ENCODE peak calls at places on chromosome 22, in four cellular contexts. G is stomach, A is suprapubic skin, V is breast epithelium. R is an unnamed sample.

GRCh38 chr22:20583471-20583922 is 76.1 kb downstream of the MED15 start:
- DNase-seq in G (no peak), A (no peak), V (no peak), R (no peak)

GRCh38 chr22:19405133-19405532 is 26.4 kb downstream of the HIRA start:
- DNase-seq in G (no peak), A (no peak), V (no peak), R (no peak)

GRCh38 chr22:26901228-26901816 is 243.9 kb downstream of the MIAT start:
- DNase-seq in G (no peak), A (no peak), V (no peak), R (no peak)

GRCh38 chr22:32618461-32619140 is 144.0 kb downstream of the FBXO7 start:
- DNase-seq in G (no peak), A (no peak), V (peak; percentile 48), R (peak; percentile 37)

GRCh38 chr22:18965526-18966421 is 29.7 kb upstream of the PRODH start:
- DNase-seq in G (no peak), A (no peak), V (no peak), R (no peak)

GRCh38 chr22:38436629-38437395 is 18.2 kb downstream of the KCNJ4 start:
- DNase-seq in G (no peak), A (no peak), V (no peak), R (no peak)

GRCh38 chr22:50683086-50683993 is 10.7 kb downstream of the SHANK3 start:
- DNase-seq in G (peak; percentile 16), A (no peak), V (no peak), R (no peak)

GRCh38 chr22:20981787-20982562 is at the start of gene LZTR1:
- DNase-seq in G (peak; percentile 83), A (peak; percentile 83), V (peak; percentile 60), R (peak; percentile 86)

GRCh38 chr22:49826603-49827306 is 918 bp downstream of the BRD1 start:
- DNase-seq in G (peak; percentile 66), A (no peak), V (peak; percentile 52), R (peak; percentile 47)

GRCh38 chr22:33971561-33971961 is 51.3 kb upstream of the LARGE1 start:
- DNase-seq in G (no peak), A (no peak), V (peak; percentile 66), R (no peak)

GRCh38 chr22:42994917-42995562 is 19.9 kb downstream of the PACSIN2 start:
- DNase-seq in G (peak; percentile 79), A (peak; percentile 71), V (peak; percentile 83), R (peak; percentile 75)

GRCh38 chr22:49964493-49965290 is 4.1 kb downstream of the PIM3 start:
- DNase-seq in G (peak; percentile 28), A (peak; percentile 71), V (peak; percentile 23), R (peak; percentile 17)

GRCh38 chr22:46031066-46031465 is 54.1 kb upstream of the WNT7B start:
- DNase-seq in G (no peak), A (peak; percentile 59), V (no peak), R (no peak)

GRCh38 chr22:32836286-32836859 is 34.9 kb downstream of the TIMP3 start:
- DNase-seq in G (no peak), A (no peak), V (no peak), R (no peak)

GRCh38 chr22:17562906-17563870 is at the start of gene SLC25A18:
- DNase-seq in G (no peak), A (no peak), V (no peak), R (peak; percentile 21)

GRCh38 chr22:26457661-26458272 is 25.8 kb downstream of the HPS4 start:
- DNase-seq in G (no peak), A (no peak), V (no peak), R (no peak)

GRCh38 chr22:45204751-45205623 is 35.7 kb downstream of the KIAA0930 start:
- DNase-seq in G (no peak), A (no peak), V (no peak), R (no peak)

GRCh38 chr22:20868225-20868944 is 9.6 kb downstream of the SNAP29 start:
- DNase-seq in G (no peak), A (no peak), V (no peak), R (no peak)

GRCh38 chr22:26953380-26953807 is 296.0 kb downstream of the MIAT start:
- DNase-seq in G (no peak), A (no peak), V (no peak), R (no peak)

GRCh38 chr22:25203082-25203481 is 3.4 kb downstream of the CRYBB3 start:
- DNase-seq in G (no peak), A (no peak), V (no peak), R (no peak)

GRCh38 chr22:23122216-23122957 is 19.4 kb downstream of the RSPH14 start:
- DNase-seq in G (no peak), A (no peak), V (no peak), R (no peak)

GRCh38 chr22:23575601-23576000 is 4.5 kb downstream of the IGLL1 start:
- DNase-seq in G (no peak), A (no peak), V (no peak), R (no peak)

GRCh38 chr22:18905540-18906409 is at the start of gene DGCR6:
- DNase-seq in G (no peak), A (peak; percentile 46), V (no peak), R (no peak)

GRCh38 chr22:23218867-23219251 is 38.5 kb downstream of the BCR start:
- DNase-seq in G (peak; percentile 67), A (no peak), V (no peak), R (peak; percentile 54)

GRCh38 chr22:17446704-17447103 is 77.4 kb downstream of the CECR2 start:
- DNase-seq in G (no peak), A (no peak), V (no peak), R (no peak)

GRCh38 chr22:26857169-26857568 is 199.8 kb downstream of the MIAT start:
- DNase-seq in G (no peak), A (no peak), V (no peak), R (no peak)

GRCh38 chr22:44738347-44738715 is 14.0 kb upstream of the ARHGAP8 start:
- DNase-seq in G (peak; percentile 70), A (no peak), V (no peak), R (peak; percentile 57)

GRCh38 chr22:50473855-50474671 is 772 bp downstream of the SBF1 start:
- DNase-seq in G (peak; percentile 49), A (peak; percentile 67), V (no peak), R (peak; percentile 44)

GRCh38 chr22:37842015-37842793 is 1.9 kb downstream of the ANKRD54 start:
- DNase-seq in G (no peak), A (no peak), V (no peak), R (no peak)

GRCh38 chr22:26751217-26751616 is 93.8 kb downstream of the MIAT start:
- DNase-seq in G (no peak), A (no peak), V (no peak), R (no peak)

GRCh38 chr22:50620861-50621490 is 7.0 kb downstream of the ARSA start:
- DNase-seq in G (no peak), A (no peak), V (no peak), R (peak; percentile 45)

GRCh38 chr22:31277741-31278642 is 14.3 kb downstream of the PIK3IP1 start:
- DNase-seq in G (no peak), A (peak; percentile 55), V (no peak), R (no peak)
- H3K27ac ChIP-seq in G (peak overlapping the region; percentile 76), A (peak overlapping the region; percentile 23), V (peak overlapping the region; percentile 50), R (peak overlapping the region; percentile 56)

GRCh38 chr22:47616396-47617020 is 854.1 kb downstream of the TBC1D22A start:
- DNase-seq in G (peak; percentile 14), A (peak; percentile 60), V (no peak), R (no peak)

GRCh38 chr22:47618180-47618579 is 855.7 kb downstream of the TBC1D22A start:
- DNase-seq in G (peak; percentile 21), A (no peak), V (no peak), R (no peak)

GRCh38 chr22:47615051-47615450 is 852.6 kb downstream of the TBC1D22A start:
- DNase-seq in G (no peak), A (peak; percentile 44), V (no peak), R (no peak)

GRCh38 chr22:47618611-47619010 is 856.2 kb downstream of the TBC1D22A start:
- DNase-seq in G (no peak), A (no peak), V (no peak), R (no peak)

DNA sequence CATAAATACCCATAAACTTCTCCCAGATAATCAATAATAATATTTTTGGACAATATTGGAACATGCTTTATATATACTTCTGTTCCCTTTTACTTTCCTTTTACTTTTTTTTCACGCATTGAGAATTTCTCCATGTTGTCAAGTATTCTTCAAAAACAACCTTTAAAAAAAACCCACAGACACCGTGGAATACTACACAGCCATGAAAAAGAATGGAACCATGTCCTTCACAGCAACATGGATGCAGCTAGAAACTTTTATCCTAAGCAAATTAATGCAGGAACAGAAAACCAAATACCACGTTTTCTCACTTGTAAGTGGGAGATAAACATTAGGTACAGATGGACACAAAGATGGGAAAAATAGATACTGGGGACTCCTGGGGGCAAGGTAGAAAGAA is 854.7 kb downstream of the TBC1D22A start:
- DNase-seq in G (no peak), A (no peak), V (no peak), R (no peak)
- TF ChIP-seq POLR2AphosphoS5 in G (no peak), A (no peak), V (no peak), R (no peak)

GRCh38 chr22:36829370-36830002 is 12.7 kb upstream of the PVALB start:
- DNase-seq in G (no peak), A (no peak), V (no peak), R (no peak)

GRCh38 chr22:36828815-36829214 is 12.0 kb upstream of the PVALB start:
- DNase-seq in G (no peak), A (no peak), V (no peak), R (no peak)

GRCh38 chr22:36824655-36825054 is 7.8 kb upstream of the PVALB start:
- DNase-seq in G (no peak), A (peak; percentile 10), V (no peak), R (no peak)

GRCh38 chr22:36823177-36823839 is 6.5 kb upstream of the PVALB start:
- DNase-seq in G (no peak), A (no peak), V (no peak), R (no peak)

DNA sequence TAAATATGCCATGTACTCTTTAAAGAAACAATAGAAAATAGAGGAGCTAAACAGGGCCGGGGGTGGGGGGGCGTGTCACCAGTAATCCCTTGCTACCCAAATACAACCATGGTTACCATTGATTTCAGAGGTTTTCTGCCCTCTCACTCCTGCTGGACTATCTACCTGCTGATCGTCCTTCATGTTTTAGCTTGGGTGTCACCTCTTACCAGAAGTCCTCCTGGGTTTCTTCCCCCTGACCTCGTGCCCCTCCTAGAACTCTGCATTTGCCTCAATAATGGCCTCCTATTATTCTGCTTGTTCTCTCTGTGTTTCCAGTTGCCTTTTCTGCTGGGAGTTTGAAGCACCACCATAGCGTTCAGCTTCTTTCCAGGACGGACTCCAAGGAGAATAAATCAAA is 9.4 kb upstream of the PVALB start:
- DNase-seq in G (no peak), A (no peak), V (no peak), R (no peak)
- H3K27ac ChIP-seq in G (no peak overlapping the region), A (no peak overlapping the region), V (no peak overlapping the region), R (no peak overlapping the region)

GRCh38 chr22:29030618-29031235 is 30.9 kb downstream of the C22orf31 start:
- DNase-seq in G (peak; percentile 93), A (no peak), V (peak; percentile 57), R (peak; percentile 84)

GRCh38 chr22:29028468-29028867 is 33.2 kb downstream of the C22orf31 start:
- DNase-seq in G (no peak), A (no peak), V (no peak), R (no peak)

GRCh38 chr22:29031236-29031982 is 30.2 kb downstream of the C22orf31 start:
- DNase-seq in G (peak; percentile 44), A (peak; percentile 78), V (peak; percentile 55), R (peak; percentile 40)

GRCh38 chr22:29029202-29030000 is 32.2 kb downstream of the C22orf31 start:
- DNase-seq in G (no peak), A (no peak), V (no peak), R (no peak)

GRCh38 chr22:29030016-29030617 is 31.5 kb downstream of the C22orf31 start:
- DNase-seq in G (peak; percentile 42), A (no peak), V (no peak), R (no peak)
- TF ChIP-seq POLR2AphosphoS5 in G (no peak), A (no peak), V (no peak), R (no peak)

GRCh38 chr22:48551061-48551460 is 1276.6 kb downstream of the BRD1 start:
- DNase-seq in G (no peak), A (no peak), V (no peak), R (no peak)
- H3K27ac ChIP-seq in G (no peak overlapping the region), A (no peak overlapping the region), V (no peak overlapping the region), R (no peak overlapping the region)

R was measured in transverse colon.